ENCODE peak calls at places on chromosome 2, in ten cellular contexts. One of them, this sample, is unnamed.

GRCh38 chr2:11822746-11823411 is 76.4 kb downstream of the LPIN1 start:
- DNase-seq in omental fat pad: no peak
- DNase-seq in activated CD4-positive, alpha-beta T cell treated with anti-CD3 and anti-CD28 coated beads, Interleukin-2, amount 50 U/mL, for 48 hours: no peak
- DNase-seq in RCC 7860: no peak
- DNase-seq in memory B cell: no peak
- DNase-seq in activated T-helper 1 cell treated with Interleukin-2 at 50 U/mL for 16 hours: no peak
- DNase-seq in Calu3: peak
- DNase-seq in T-helper 2 cell: no peak
- DNase-seq in fibroblast of pulmonary artery: no peak
- DNase-seq in activated naive CD4-positive, alpha-beta T cell treated with anti-CD3 and anti-CD28 coated beads, Interleukin-2, amount 50 U/mL, for 16 hours: no peak
- DNase-seq in this sample: no peak

GRCh38 chr2:98165516-98166071 is 78.6 kb downstream of the VWA3B start:
- DNase-seq in activated CD4-positive, alpha-beta T cell treated with anti-CD3 and anti-CD28 coated beads, Interleukin-2, amount 50 U/mL, for 48 hours: no peak
- DNase-seq in fibroblast of pulmonary artery: no peak
- DNase-seq in RCC 7860: no peak
- DNase-seq in memory B cell: no peak
- DNase-seq in omental fat pad: no peak
- DNase-seq in Calu3: no peak
- DNase-seq in activated naive CD4-positive, alpha-beta T cell treated with anti-CD3 and anti-CD28 coated beads, Interleukin-2, amount 50 U/mL, for 16 hours: no peak
- DNase-seq in T-helper 2 cell: no peak
- DNase-seq in activated T-helper 1 cell treated with Interleukin-2 at 50 U/mL for 16 hours: no peak
- DNase-seq in this sample: no peak

GRCh38 chr2:24891201-24891600 is 28.8 kb downstream of the ADCY3 start:
- DNase-seq in activated naive CD4-positive, alpha-beta T cell treated with anti-CD3 and anti-CD28 coated beads, Interleukin-2, amount 50 U/mL, for 16 hours: no peak
- DNase-seq in T-helper 2 cell: no peak
- DNase-seq in memory B cell: no peak
- DNase-seq in fibroblast of pulmonary artery: no peak
- DNase-seq in activated CD4-positive, alpha-beta T cell treated with anti-CD3 and anti-CD28 coated beads, Interleukin-2, amount 50 U/mL, for 48 hours: no peak
- DNase-seq in Calu3: no peak
- DNase-seq in omental fat pad: no peak
- DNase-seq in RCC 7860: no peak
- DNase-seq in activated T-helper 1 cell treated with Interleukin-2 at 50 U/mL for 16 hours: no peak
- DNase-seq in this sample: no peak

GRCh38 chr2:6353669-6354068 is 512.0 kb downstream of the CMPK2 start:
- DNase-seq in activated naive CD4-positive, alpha-beta T cell treated with anti-CD3 and anti-CD28 coated beads, Interleukin-2, amount 50 U/mL, for 16 hours: no peak
- DNase-seq in fibroblast of pulmonary artery: no peak
- DNase-seq in Calu3: no peak
- DNase-seq in activated CD4-positive, alpha-beta T cell treated with anti-CD3 and anti-CD28 coated beads, Interleukin-2, amount 50 U/mL, for 48 hours: no peak
- DNase-seq in memory B cell: no peak
- DNase-seq in omental fat pad: no peak
- DNase-seq in activated T-helper 1 cell treated with Interleukin-2 at 50 U/mL for 16 hours: no peak
- DNase-seq in T-helper 2 cell: no peak
- DNase-seq in RCC 7860: no peak
- DNase-seq in this sample: peak

GRCh38 chr2:223081789-223082188 is 29.8 kb downstream of the KCNE4 start:
- DNase-seq in fibroblast of pulmonary artery: peak
- DNase-seq in Calu3: no peak
- DNase-seq in activated naive CD4-positive, alpha-beta T cell treated with anti-CD3 and anti-CD28 coated beads, Interleukin-2, amount 50 U/mL, for 16 hours: no peak
- DNase-seq in T-helper 2 cell: no peak
- DNase-seq in memory B cell: no peak
- DNase-seq in activated CD4-positive, alpha-beta T cell treated with anti-CD3 and anti-CD28 coated beads, Interleukin-2, amount 50 U/mL, for 48 hours: no peak
- DNase-seq in activated T-helper 1 cell treated with Interleukin-2 at 50 U/mL for 16 hours: no peak
- DNase-seq in RCC 7860: no peak
- DNase-seq in omental fat pad: no peak
- DNase-seq in this sample: no peak

GRCh38 chr2:18723219-18723618 is 133.8 kb upstream of the NT5C1B start:
- DNase-seq in memory B cell: no peak
- DNase-seq in fibroblast of pulmonary artery: no peak
- DNase-seq in RCC 7860: no peak
- DNase-seq in T-helper 2 cell: no peak
- DNase-seq in omental fat pad: no peak
- DNase-seq in activated T-helper 1 cell treated with Interleukin-2 at 50 U/mL for 16 hours: no peak
- DNase-seq in activated CD4-positive, alpha-beta T cell treated with anti-CD3 and anti-CD28 coated beads, Interleukin-2, amount 50 U/mL, for 48 hours: no peak
- DNase-seq in Calu3: no peak
- DNase-seq in activated naive CD4-positive, alpha-beta T cell treated with anti-CD3 and anti-CD28 coated beads, Interleukin-2, amount 50 U/mL, for 16 hours: no peak
- DNase-seq in this sample: no peak

GRCh38 chr2:159130302-159130701 is 156.2 kb downstream of the WDSUB1 start:
- DNase-seq in omental fat pad: no peak
- DNase-seq in T-helper 2 cell: no peak
- DNase-seq in Calu3: no peak
- DNase-seq in activated naive CD4-positive, alpha-beta T cell treated with anti-CD3 and anti-CD28 coated beads, Interleukin-2, amount 50 U/mL, for 16 hours: no peak
- DNase-seq in activated CD4-positive, alpha-beta T cell treated with anti-CD3 and anti-CD28 coated beads, Interleukin-2, amount 50 U/mL, for 48 hours: no peak
- DNase-seq in RCC 7860: peak
- DNase-seq in activated T-helper 1 cell treated with Interleukin-2 at 50 U/mL for 16 hours: no peak
- DNase-seq in memory B cell: no peak
- DNase-seq in fibroblast of pulmonary artery: no peak
- DNase-seq in this sample: no peak

GRCh38 chr2:189116059-189116458 is 63.5 kb downstream of the COL5A2 start:
- DNase-seq in activated CD4-positive, alpha-beta T cell treated with anti-CD3 and anti-CD28 coated beads, Interleukin-2, amount 50 U/mL, for 48 hours: no peak
- DNase-seq in omental fat pad: no peak
- DNase-seq in memory B cell: no peak
- DNase-seq in T-helper 2 cell: no peak
- DNase-seq in Calu3: no peak
- DNase-seq in fibroblast of pulmonary artery: no peak
- DNase-seq in activated naive CD4-positive, alpha-beta T cell treated with anti-CD3 and anti-CD28 coated beads, Interleukin-2, amount 50 U/mL, for 16 hours: no peak
- DNase-seq in activated T-helper 1 cell treated with Interleukin-2 at 50 U/mL for 16 hours: no peak
- DNase-seq in RCC 7860: no peak
- DNase-seq in this sample: no peak

GRCh38 chr2:219912530-219912929 is 285.1 kb downstream of the SLC4A3 start:
- DNase-seq in T-helper 2 cell: no peak
- DNase-seq in fibroblast of pulmonary artery: peak
- DNase-seq in activated CD4-positive, alpha-beta T cell treated with anti-CD3 and anti-CD28 coated beads, Interleukin-2, amount 50 U/mL, for 48 hours: no peak
- DNase-seq in memory B cell: no peak
- DNase-seq in activated T-helper 1 cell treated with Interleukin-2 at 50 U/mL for 16 hours: no peak
- DNase-seq in Calu3: no peak
- DNase-seq in activated naive CD4-positive, alpha-beta T cell treated with anti-CD3 and anti-CD28 coated beads, Interleukin-2, amount 50 U/mL, for 16 hours: no peak
- DNase-seq in RCC 7860: no peak
- DNase-seq in omental fat pad: no peak
- DNase-seq in this sample: no peak

This sample was measured in GM12891.